ENCODE peak calls at places on chromosomes 5 and 9, in eight cellular contexts. One of them, this sample, is unnamed.

GRCh38 chr5:2674456-2674855 is 77.0 kb downstream of the IRX2 start:
- DNase-seq in dorsolateral prefrontal cortex: no peak
- DNase-seq in fibroblast of lung: no peak
- DNase-seq in A549: no peak
- DNase-seq in upper lobe of left lung: no peak
- DNase-seq in mammary epithelial cell: no peak
- DNase-seq in brain microvascular endothelial cell: no peak
- DNase-seq in Peyer's patch: no peak
- DNase-seq in this sample: no peak

GRCh38 chr5:79800979-79801827 is 111.6 kb downstream of the CMYA5 start:
- DNase-seq in A549: peak
- DNase-seq in upper lobe of left lung: no peak
- DNase-seq in fibroblast of lung: peak
- DNase-seq in Peyer's patch: no peak
- DNase-seq in mammary epithelial cell: no peak
- DNase-seq in brain microvascular endothelial cell: no peak
- DNase-seq in dorsolateral prefrontal cortex: no peak
- DNase-seq in this sample: no peak

GRCh38 chr9:121736147-121736721 is 84.8 kb downstream of the DAB2IP start:
- DNase-seq in Peyer's patch: peak
- DNase-seq in dorsolateral prefrontal cortex: no peak
- DNase-seq in fibroblast of lung: peak
- DNase-seq in A549: peak
- DNase-seq in brain microvascular endothelial cell: no peak
- DNase-seq in mammary epithelial cell: no peak
- DNase-seq in upper lobe of left lung: peak
- DNase-seq in this sample: no peak

GRCh38 chr5:100004969-100005368 is 530.2 kb upstream of the FAM174A start:
- DNase-seq in fibroblast of lung: no peak
- DNase-seq in dorsolateral prefrontal cortex: no peak
- DNase-seq in brain microvascular endothelial cell: no peak
- DNase-seq in upper lobe of left lung: no peak
- DNase-seq in A549: no peak
- DNase-seq in Peyer's patch: no peak
- DNase-seq in mammary epithelial cell: peak
- DNase-seq in this sample: no peak

GRCh38 chr9:92989561-92989960 is 42.2 kb downstream of the FGD3 start:
- DNase-seq in fibroblast of lung: no peak
- DNase-seq in mammary epithelial cell: no peak
- DNase-seq in A549: no peak
- DNase-seq in upper lobe of left lung: no peak
- DNase-seq in brain microvascular endothelial cell: no peak
- DNase-seq in Peyer's patch: no peak
- DNase-seq in dorsolateral prefrontal cortex: no peak
- DNase-seq in this sample: no peak

GRCh38 chr5:172904643-172905345 is 54.4 kb upstream of the RPL26L1 start:
- DNase-seq in Peyer's patch: no peak
- DNase-seq in mammary epithelial cell: peak
- DNase-seq in fibroblast of lung: peak
- DNase-seq in dorsolateral prefrontal cortex: no peak
- DNase-seq in upper lobe of left lung: peak
- DNase-seq in brain microvascular endothelial cell: no peak
- DNase-seq in A549: peak
- DNase-seq in this sample: no peak

GRCh38 chr5:149063017-149063687 is at the start of gene SH3TC2:
- DNase-seq in upper lobe of left lung: no peak
- DNase-seq in brain microvascular endothelial cell: peak
- DNase-seq in Peyer's patch: no peak
- DNase-seq in fibroblast of lung: peak
- DNase-seq in mammary epithelial cell: peak
- DNase-seq in dorsolateral prefrontal cortex: peak
- DNase-seq in A549: peak
- DNase-seq in this sample: no peak

GRCh38 chr9:109232449-109232848 is 65.4 kb upstream of the FRRS1L start:
- DNase-seq in dorsolateral prefrontal cortex: no peak
- DNase-seq in fibroblast of lung: peak
- DNase-seq in Peyer's patch: no peak
- DNase-seq in A549: no peak
- DNase-seq in mammary epithelial cell: peak
- DNase-seq in brain microvascular endothelial cell: peak
- DNase-seq in upper lobe of left lung: no peak
- DNase-seq in this sample: no peak

GRCh38 chr5:231661-232060 is 13.5 kb downstream of the SDHA start:
- DNase-seq in A549: no peak
- DNase-seq in dorsolateral prefrontal cortex: peak
- DNase-seq in brain microvascular endothelial cell: no peak
- DNase-seq in upper lobe of left lung: no peak
- DNase-seq in Peyer's patch: no peak
- DNase-seq in mammary epithelial cell: no peak
- DNase-seq in fibroblast of lung: no peak
- DNase-seq in this sample: no peak

GRCh38 chr5:139636975-139637408 is 11.2 kb upstream of the CXXC5 start:
- DNase-seq in fibroblast of lung: no peak
- DNase-seq in mammary epithelial cell: peak
- DNase-seq in dorsolateral prefrontal cortex: no peak
- DNase-seq in brain microvascular endothelial cell: no peak
- DNase-seq in A549: no peak
- DNase-seq in Peyer's patch: no peak
- DNase-seq in upper lobe of left lung: no peak
- DNase-seq in this sample: no peak

GRCh38 chr5:89351232-89351631 is 468.2 kb upstream of the MEF2C start:
- DNase-seq in upper lobe of left lung: no peak
- DNase-seq in Peyer's patch: no peak
- DNase-seq in dorsolateral prefrontal cortex: no peak
- DNase-seq in fibroblast of lung: peak
- DNase-seq in mammary epithelial cell: peak
- DNase-seq in brain microvascular endothelial cell: peak
- DNase-seq in A549: peak
- DNase-seq in this sample: no peak

GRCh38 chr5:109900453-109900852 is 210.7 kb downstream of the MAN2A1 start:
- DNase-seq in fibroblast of lung: no peak
- DNase-seq in brain microvascular endothelial cell: no peak
- DNase-seq in dorsolateral prefrontal cortex: no peak
- DNase-seq in upper lobe of left lung: no peak
- DNase-seq in Peyer's patch: no peak
- DNase-seq in mammary epithelial cell: no peak
- DNase-seq in A549: no peak
- DNase-seq in this sample: no peak

GRCh38 chr5:40437452-40437861 is 242.3 kb upstream of the PTGER4 start:
- DNase-seq in dorsolateral prefrontal cortex: no peak
- DNase-seq in A549: peak
- DNase-seq in mammary epithelial cell: peak
- DNase-seq in fibroblast of lung: peak
- DNase-seq in Peyer's patch: no peak
- DNase-seq in upper lobe of left lung: peak
- DNase-seq in brain microvascular endothelial cell: peak
- DNase-seq in this sample: no peak

GRCh38 chr5:180194410-180195345 is 14.3 kb downstream of the RASGEF1C start:
- DNase-seq in dorsolateral prefrontal cortex: no peak
- DNase-seq in mammary epithelial cell: no peak
- DNase-seq in brain microvascular endothelial cell: no peak
- DNase-seq in Peyer's patch: no peak
- DNase-seq in upper lobe of left lung: no peak
- DNase-seq in fibroblast of lung: no peak
- DNase-seq in A549: no peak
- DNase-seq in this sample: no peak

GRCh38 chr9:33468797-33469621 is 4.7 kb downstream of the NOL6 start:
- DNase-seq in upper lobe of left lung: no peak
- DNase-seq in A549: no peak
- DNase-seq in dorsolateral prefrontal cortex: no peak
- DNase-seq in brain microvascular endothelial cell: no peak
- DNase-seq in mammary epithelial cell: no peak
- DNase-seq in Peyer's patch: no peak
- DNase-seq in fibroblast of lung: no peak
- DNase-seq in this sample: no peak

DNA sequence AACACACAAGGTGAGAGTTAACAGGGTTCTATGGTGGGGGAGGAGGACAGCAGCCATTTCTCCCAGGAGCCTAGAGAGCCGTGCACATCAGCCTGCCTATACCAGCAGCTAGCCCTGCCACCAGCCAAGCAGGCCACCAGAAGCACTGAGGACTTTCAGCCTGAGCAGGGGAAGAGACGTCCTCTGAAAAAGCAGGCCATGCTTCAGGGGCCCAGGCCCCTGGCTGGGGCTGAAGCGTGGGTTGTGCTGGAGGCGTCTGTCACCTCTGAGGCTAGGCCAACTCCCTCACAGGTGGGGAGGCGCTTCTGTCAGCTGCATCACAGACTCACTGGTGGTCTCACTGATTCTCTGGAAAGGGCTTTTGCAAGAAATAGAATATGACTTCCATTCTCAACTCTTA is 16.3 kb downstream of the FSTL4 start:
- DNase-seq in A549: no peak
- DNase-seq in dorsolateral prefrontal cortex: no peak
- DNase-seq in Peyer's patch: no peak
- DNase-seq in upper lobe of left lung: no peak
- DNase-seq in fibroblast of lung: no peak
- DNase-seq in mammary epithelial cell: no peak
- DNase-seq in brain microvascular endothelial cell: no peak
- DNase-seq in this sample: no peak
- H3K27ac ChIP-seq in A549: no peak
- H3K27ac ChIP-seq in dorsolateral prefrontal cortex: no peak
- H3K27ac ChIP-seq in Peyer's patch: no peak
- H3K27ac ChIP-seq in upper lobe of left lung: no peak
- H3K27ac ChIP-seq in fibroblast of lung: no peak
- H3K27ac ChIP-seq in mammary epithelial cell: no peak
- H3K27ac ChIP-seq in brain microvascular endothelial cell: no peak
- H3K27ac ChIP-seq in this sample: no peak

GRCh38 chr5:177427919-177428573 is 1.6 kb downstream of the GRK6 start:
- DNase-seq in fibroblast of lung: no peak
- DNase-seq in upper lobe of left lung: peak
- DNase-seq in Peyer's patch: no peak
- DNase-seq in brain microvascular endothelial cell: no peak
- DNase-seq in dorsolateral prefrontal cortex: no peak
- DNase-seq in A549: no peak
- DNase-seq in mammary epithelial cell: no peak
- DNase-seq in this sample: no peak
- TF ChIP-seq CTCF in fibroblast of lung: no peak
- TF ChIP-seq CTCF in upper lobe of left lung: no peak
- TF ChIP-seq CTCF in Peyer's patch: no peak
- TF ChIP-seq CTCF in brain microvascular endothelial cell: no peak
- TF ChIP-seq CTCF in dorsolateral prefrontal cortex: no peak
- TF ChIP-seq CTCF in A549: no peak
- TF ChIP-seq CTCF in mammary epithelial cell: no peak
- TF ChIP-seq CTCF in this sample: no peak

GRCh38 chr9:70452365-70452764 is 37.9 kb upstream of the KLF9 start:
- DNase-seq in upper lobe of left lung: no peak
- DNase-seq in mammary epithelial cell: no peak
- DNase-seq in A549: no peak
- DNase-seq in fibroblast of lung: no peak
- DNase-seq in brain microvascular endothelial cell: no peak
- DNase-seq in Peyer's patch: no peak
- DNase-seq in dorsolateral prefrontal cortex: no peak
- DNase-seq in this sample: no peak

GRCh38 chr9:70451765-70452164 is 37.3 kb upstream of the KLF9 start:
- DNase-seq in Peyer's patch: no peak
- DNase-seq in dorsolateral prefrontal cortex: no peak
- DNase-seq in A549: no peak
- DNase-seq in fibroblast of lung: no peak
- DNase-seq in upper lobe of left lung: no peak
- DNase-seq in brain microvascular endothelial cell: no peak
- DNase-seq in mammary epithelial cell: no peak
- DNase-seq in this sample: no peak

GRCh38 chr9:70450735-70451134 is 36.3 kb upstream of the KLF9 start:
- DNase-seq in fibroblast of lung: no peak
- DNase-seq in upper lobe of left lung: no peak
- DNase-seq in mammary epithelial cell: no peak
- DNase-seq in A549: no peak
- DNase-seq in brain microvascular endothelial cell: no peak
- DNase-seq in Peyer's patch: no peak
- DNase-seq in dorsolateral prefrontal cortex: no peak
- DNase-seq in this sample: no peak

GRCh38 chr9:70455993-70456704 is 41.7 kb upstream of the KLF9 start:
- DNase-seq in brain microvascular endothelial cell: no peak
- DNase-seq in mammary epithelial cell: no peak
- DNase-seq in Peyer's patch: no peak
- DNase-seq in upper lobe of left lung: no peak
- DNase-seq in A549: no peak
- DNase-seq in fibroblast of lung: no peak
- DNase-seq in dorsolateral prefrontal cortex: no peak
- DNase-seq in this sample: no peak
- H3K27ac ChIP-seq in brain microvascular endothelial cell: no peak
- H3K27ac ChIP-seq in mammary epithelial cell: no peak
- H3K27ac ChIP-seq in Peyer's patch: no peak
- H3K27ac ChIP-seq in upper lobe of left lung: peak
- H3K27ac ChIP-seq in A549: no peak
- H3K27ac ChIP-seq in fibroblast of lung: no peak
- H3K27ac ChIP-seq in dorsolateral prefrontal cortex: no peak
- H3K27ac ChIP-seq in this sample: no peak

GRCh38 chr5:17212996-17213395 is 4.4 kb upstream of the BASP1 start:
- DNase-seq in fibroblast of lung: no peak
- DNase-seq in brain microvascular endothelial cell: no peak
- DNase-seq in upper lobe of left lung: no peak
- DNase-seq in Peyer's patch: no peak
- DNase-seq in A549: no peak
- DNase-seq in dorsolateral prefrontal cortex: no peak
- DNase-seq in mammary epithelial cell: no peak
- DNase-seq in this sample: no peak

GRCh38 chr5:17216176-17216973 is 1.1 kb upstream of the BASP1 start:
- DNase-seq in fibroblast of lung: peak
- DNase-seq in Peyer's patch: peak
- DNase-seq in brain microvascular endothelial cell: peak
- DNase-seq in mammary epithelial cell: peak
- DNase-seq in upper lobe of left lung: peak
- DNase-seq in A549: peak
- DNase-seq in dorsolateral prefrontal cortex: peak
- DNase-seq in this sample: peak

GRCh38 chr5:17213938-17214337 is 3.5 kb upstream of the BASP1 start:
- DNase-seq in dorsolateral prefrontal cortex: no peak
- DNase-seq in A549: no peak
- DNase-seq in mammary epithelial cell: no peak
- DNase-seq in brain microvascular endothelial cell: no peak
- DNase-seq in fibroblast of lung: no peak
- DNase-seq in Peyer's patch: no peak
- DNase-seq in upper lobe of left lung: no peak
- DNase-seq in this sample: no peak

GRCh38 chr5:17216974-17217325 is 481 bp upstream of the BASP1 start:
- DNase-seq in mammary epithelial cell: no peak
- DNase-seq in A549: peak
- DNase-seq in Peyer's patch: peak
- DNase-seq in fibroblast of lung: peak
- DNase-seq in upper lobe of left lung: no peak
- DNase-seq in brain microvascular endothelial cell: peak
- DNase-seq in dorsolateral prefrontal cortex: no peak
- DNase-seq in this sample: no peak

GRCh38 chr5:17212210-17212609 is 5.2 kb upstream of the BASP1 start:
- DNase-seq in fibroblast of lung: no peak
- DNase-seq in mammary epithelial cell: no peak
- DNase-seq in Peyer's patch: no peak
- DNase-seq in upper lobe of left lung: no peak
- DNase-seq in dorsolateral prefrontal cortex: no peak
- DNase-seq in brain microvascular endothelial cell: no peak
- DNase-seq in A549: no peak
- DNase-seq in this sample: no peak
- TF ChIP-seq CTCF in fibroblast of lung: no peak
- TF ChIP-seq CTCF in mammary epithelial cell: no peak
- TF ChIP-seq CTCF in Peyer's patch: no peak
- TF ChIP-seq CTCF in upper lobe of left lung: no peak
- TF ChIP-seq CTCF in dorsolateral prefrontal cortex: no peak
- TF ChIP-seq CTCF in brain microvascular endothelial cell: no peak
- TF ChIP-seq CTCF in A549: no peak
- TF ChIP-seq CTCF in this sample: no peak